ENCODE peak calls at places on chromosomes 16 and 17, in four cellular contexts. P is IMR-90, A is heart left ventricle, N is ovary. Q is an unnamed sample.
A peak's percentile ranks its signal among the peaks of the same experiment; 100 is the strongest.

GRCh38 chr17:64326030-64326419 is 63.0 kb upstream of the TEX2 start:
- DNase-seq in N (no peak), A (no peak), P (no peak), Q (no peak)

GRCh38 chr16:11677959-11678881 is 10.0 kb downstream of the SNN start:
- DNase-seq in P (no peak), N (no peak), A (no peak), Q (peak; percentile 44)

GRCh38 chr16:3541527-3542152 is 35.6 kb downstream of the NLRC3 start:
- DNase-seq in N (no peak), P (no peak), A (no peak), Q (no peak)

GRCh38 chr17:64628641-64629040 is 33.5 kb downstream of the SMURF2 start:
- DNase-seq in A (no peak), N (no peak), P (no peak), Q (no peak)

GRCh38 chr17:64004218-64004770 is 6.1 kb downstream of the PRR29 start:
- DNase-seq in A (no peak), P (no peak), N (no peak), Q (no peak)

GRCh38 chr17:41739661-41740352 is 5.4 kb upstream of the HAP1 start:
- DNase-seq in A (no peak), P (peak; percentile 24), N (no peak), Q (no peak)

GRCh38 chr16:74601131-74601871 is 5.6 kb downstream of the GLG1 start:
- DNase-seq in A (no peak), P (no peak), N (no peak), Q (no peak)

GRCh38 chr17:73389411-73389810 is 77.6 kb upstream of the CDC42EP4 start:
- DNase-seq in P (no peak), A (no peak), N (no peak), Q (no peak)

GRCh38 chr17:65537845-65538678 is 23.4 kb downstream of the AXIN2 start:
- DNase-seq in A (no peak), N (no peak), P (no peak), Q (no peak)

GRCh38 chr17:56638536-56639177 is 45.2 kb downstream of the NOG start:
- DNase-seq in N (no peak), P (no peak), A (no peak), Q (no peak)

GRCh38 chr16:49821614-49822282 is 34.2 kb downstream of the ZNF423 start:
- DNase-seq in A (no peak), N (no peak), P (no peak), Q (no peak)

GRCh38 chr16:80015566-80015965 is 415.0 kb upstream of the MAF start:
- DNase-seq in P (peak; percentile 2), N (no peak), A (no peak), Q (no peak)

GRCh38 chr17:81481011-81481799 is 31.4 kb downstream of the ACTG1 start:
- DNase-seq in A (peak; percentile 84), N (peak; percentile 83), P (peak; percentile 46), Q (peak; percentile 49)

GRCh38 chr16:67781548-67781921 is 24.8 kb downstream of the RANBP10 start:
- DNase-seq in N (no peak), P (no peak), A (no peak), Q (no peak)

GRCh38 chr16:46961373-46962353 is 11.8 kb downstream of the DNAJA2 start:
- DNase-seq in A (no peak), N (no peak), P (peak; percentile 43), Q (no peak)

GRCh38 chr17:16358394-16358793 is 5.1 kb upstream of the CENPV start:
- DNase-seq in N (no peak), A (no peak), P (no peak), Q (no peak)

GRCh38 chr17:16361874-16362273 is 8.6 kb upstream of the CENPV start:
- DNase-seq in N (no peak), A (no peak), P (no peak), Q (no peak)

GRCh38 chr17:16363749-16364536 is 10.7 kb upstream of the CENPV start:
- DNase-seq in A (peak; percentile 56), P (peak; percentile 69), N (peak; percentile 69), Q (peak; percentile 76)
- H3K9me3 ChIP-seq in A (no peaks in the 10 kb centered on the region), P (no peaks in the 10 kb centered on the region), N (no peaks in the 10 kb centered on the region), Q (no peaks in the 10 kb centered on the region)

GRCh38 chr17:9821921-9822320 is at the start of gene GSG1L2:
- DNase-seq in P (no peak), A (no peak), N (no peak), Q (no peak)

GRCh38 chr17:9828296-9829059 is 2.8 kb downstream of the GLP2R start:
- DNase-seq in N (no peak), A (no peak), P (peak; percentile 19), Q (no peak)

GRCh38 chr17:9825751-9826150 is at the start of gene GLP2R:
- DNase-seq in A (no peak), N (no peak), P (no peak), Q (no peak)

GRCh38 chr17:9824797-9825338 is 856 bp upstream of the GLP2R start:
- DNase-seq in A (no peak), P (no peak), N (no peak), Q (no peak)

DNA sequence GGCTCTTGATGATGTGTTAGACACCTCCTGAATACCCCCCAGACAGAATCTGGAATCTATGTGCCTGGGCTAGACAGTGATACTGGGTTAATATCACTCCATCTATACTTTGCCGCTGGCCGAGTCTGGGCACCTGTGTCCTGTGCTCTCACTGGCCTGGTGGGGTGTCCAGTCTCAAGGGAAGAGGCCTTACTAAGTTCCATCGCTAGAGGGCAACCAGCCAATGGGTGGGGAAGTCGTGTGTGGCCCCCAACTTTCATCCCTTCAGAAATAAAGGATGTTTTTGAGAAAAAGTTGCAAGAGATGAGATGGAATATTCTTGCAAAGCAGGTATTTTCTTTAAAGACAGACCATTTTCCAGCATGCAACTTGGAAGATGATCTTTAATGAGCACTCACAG is 1.6 kb upstream of the GLP2R start:
- DNase-seq in N (no peak), P (no peak), A (no peak), Q (no peak)
- TF ChIP-seq POLR2A in N (no peak), P (no peak), A (no peak), Q (no peak)

GRCh38 chr17:43939886-43940285 is 2.4 kb downstream of the PPY start:
- DNase-seq in P (no peak), A (no peak), N (no peak), Q (no peak)

GRCh38 chr17:43942286-43942685 is at the start of gene PPY:
- DNase-seq in N (no peak), P (no peak), A (no peak), Q (no peak)

GRCh38 chr17:43938838-43939182 is 3.5 kb downstream of the PPY start:
- DNase-seq in A (no peak), N (no peak), P (no peak), Q (no peak)

GRCh38 chr17:43943769-43944418 is 1.6 kb upstream of the PPY start:
- DNase-seq in A (peak; percentile 79), N (peak; percentile 83), P (peak; percentile 68), Q (peak; percentile 84)

GRCh38 chr17:43940630-43941029 is 1.6 kb downstream of the PPY start:
- DNase-seq in N (no peak), P (peak; percentile 35), A (no peak), Q (no peak)
- TF ChIP-seq CTCF in N (no peak), P (peak; percentile 63), A (peak; percentile 17), Q (peak; percentile 15)

GRCh38 chr16:88019847-88020512 is 68.7 kb downstream of the BANP start:
- DNase-seq in P (no peak), N (no peak), A (no peak), Q (peak; percentile 37)
- H3K9me3 ChIP-seq in P (no peaks in the 10 kb centered on the region), N (no peaks in the 10 kb centered on the region), A (no peaks in the 10 kb centered on the region), Q (no peaks in the 10 kb centered on the region)